ENCODE peak calls at places on chromosomes 12 and 14, in ten cellular contexts. W, N, O, E, Q, Y, P, F, H and J are unnamed samples.

GRCh38 chr12:10186299-10186698 is 7.5 kb downstream of the TMEM52B start:
- DNase-seq in Y (no peak), H (peak), W (no peak), O (peak), N (peak), P (peak), E (peak), Q (peak), F (no peak), J (peak)

GRCh38 chr14:59585891-59586554 is 9.4 kb upstream of the CCDC175 start:
- DNase-seq in N (no peak), Q (no peak), O (no peak), H (no peak), F (no peak), P (no peak), Y (no peak), W (no peak), E (peak), J (no peak)

GRCh38 chr12:99137124-99137845 is 492.2 kb downstream of the APAF1 start:
- DNase-seq in W (no peak), Q (no peak), N (no peak), F (no peak), Y (no peak), E (no peak), H (no peak), O (no peak), P (no peak), J (no peak)

GRCh38 chr12:45966486-45966885 is 23.9 kb downstream of the SCAF11 start:
- DNase-seq in W (no peak), H (no peak), F (no peak), P (no peak), E (no peak), N (no peak), O (no peak), Y (no peak), Q (no peak), J (no peak)

GRCh38 chr14:87916886-87917275 is 76.1 kb downstream of the GALC start:
- DNase-seq in Y (no peak), O (no peak), F (no peak), N (no peak), E (no peak), P (no peak), Q (no peak), W (no peak), H (no peak), J (no peak)

GRCh38 chr14:32224731-32225377 is 21.8 kb upstream of the RNU6-8 start:
- DNase-seq in E (no peak), N (no peak), Y (peak), Q (no peak), H (no peak), P (peak), W (no peak), F (no peak), O (no peak), J (no peak)

GRCh38 chr14:52110441-52111086 is 41.7 kb upstream of the NID2 start:
- DNase-seq in F (no peak), N (no peak), H (no peak), E (no peak), Y (no peak), W (no peak), O (no peak), Q (no peak), P (no peak), J (no peak)

GRCh38 chr14:77043177-77043983 is 14.9 kb upstream of the IRF2BPL start:
- DNase-seq in F (no peak), O (no peak), Y (peak), W (peak), H (peak), Q (no peak), P (peak), N (peak), E (peak), J (no peak)

GRCh38 chr14:97776890-97777564 is 979.8 kb downstream of the VRK1 start:
- DNase-seq in Y (no peak), N (no peak), Q (no peak), E (no peak), O (no peak), F (no peak), W (peak), P (no peak), H (no peak), J (no peak)

GRCh38 chr14:67773844-67774377 is 42.5 kb downstream of the ZFYVE26 start:
- DNase-seq in W (peak), O (no peak), E (no peak), Y (no peak), P (no peak), H (no peak), F (no peak), Q (no peak), N (no peak), J (no peak)

GRCh38 chr14:101072945-101073597 is 169.5 kb upstream of the RTL1 start:
- DNase-seq in Y (peak), Q (peak), F (no peak), P (peak), E (peak), W (peak), O (peak), N (peak), H (peak), J (no peak)

GRCh38 chr12:123543541-123543940 is 10.0 kb upstream of the RILPL1 start:
- DNase-seq in Y (no peak), W (no peak), F (no peak), E (no peak), H (no peak), P (no peak), Q (no peak), N (no peak), O (no peak), J (no peak)

GRCh38 chr12:84701041-84701440 is 211.6 kb downstream of the SLC6A15 start:
- DNase-seq in P (no peak), Y (no peak), F (no peak), N (no peak), O (no peak), Q (no peak), E (no peak), H (no peak), W (no peak), J (no peak)

GRCh38 chr12:188910-189621 is 24.9 kb downstream of the SLC6A12 start:
- DNase-seq in E (peak), P (peak), W (no peak), O (peak), Q (peak), Y (no peak), H (no peak), N (peak), F (no peak), J (peak)

GRCh38 chr14:101889366-101889765 is 75.0 kb upstream of the DYNC1H1 start:
- DNase-seq in P (no peak), N (no peak), E (no peak), Y (no peak), F (no peak), O (no peak), W (no peak), H (no peak), Q (peak), J (no peak)

GRCh38 chr12:84480803-84481202 is 431.8 kb downstream of the SLC6A15 start:
- DNase-seq in O (no peak), E (no peak), Y (no peak), W (no peak), N (no peak), Q (no peak), H (no peak), F (no peak), P (no peak), J (no peak)

GRCh38 chr12:19421503-19422282 is 17.6 kb upstream of the AEBP2 start:
- DNase-seq in F (no peak), Y (no peak), N (no peak), E (no peak), P (no peak), H (peak), O (no peak), W (no peak), Q (no peak), J (no peak)

GRCh38 chr14:58296731-58297130 is 1.6 kb upstream of the ARID4A start:
- DNase-seq in W (no peak), Q (no peak), P (no peak), N (no peak), E (no peak), O (no peak), F (no peak), H (no peak), Y (no peak), J (no peak)

GRCh38 chr12:15648564-15648963 is 140.6 kb downstream of the EPS8 start:
- DNase-seq in N (no peak), H (no peak), F (no peak), P (no peak), E (no peak), O (no peak), W (no peak), Q (no peak), Y (no peak), J (no peak)

GRCh38 chr12:47772094-47772660 is 861 bp upstream of the SLC48A1 start:
- DNase-seq in O (no peak), N (no peak), P (no peak), E (no peak), Q (no peak), Y (no peak), H (no peak), F (no peak), W (no peak), J (peak)

GRCh38 chr12:47771304-47771703 is 1.7 kb upstream of the SLC48A1 start:
- DNase-seq in O (no peak), H (no peak), N (no peak), P (no peak), E (no peak), Y (no peak), Q (no peak), F (no peak), W (no peak), J (no peak)

GRCh38 chr12:47773062-47773857 is at the start of gene SLC48A1:
- DNase-seq in E (no peak), H (peak), W (no peak), N (peak), Q (peak), F (peak), Y (peak), P (peak), O (peak), J (peak)

GRCh38 chr12:47773858-47774580 is 981 bp downstream of the SLC48A1 start:
- DNase-seq in Y (no peak), O (no peak), P (no peak), H (no peak), W (no peak), N (no peak), E (no peak), Q (no peak), F (no peak), J (no peak)

DNA sequence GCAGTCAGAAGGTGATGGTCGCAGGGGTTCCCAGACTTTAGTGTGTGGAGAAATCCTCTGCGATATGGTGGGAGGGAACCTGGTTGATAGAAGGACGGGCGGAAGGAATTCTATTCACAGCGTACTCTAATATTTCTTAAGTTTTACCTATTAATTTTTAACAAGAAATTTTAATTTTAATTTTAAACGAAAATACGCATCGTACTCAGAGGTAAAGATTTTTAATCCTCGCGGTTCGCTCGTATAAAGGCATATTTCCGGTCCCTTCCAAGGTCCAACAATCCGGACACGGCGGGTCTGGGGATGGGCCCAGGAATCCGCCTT is 338 bp upstream of the SLC48A1 start:
- DNase-seq in O (no peak), E (no peak), P (no peak), N (no peak), F (no peak), H (no peak), Q (no peak), Y (no peak), W (no peak), J (no peak)
- H3K27ac ChIP-seq in O (peak), E (no peak), P (peak), N (peak), F (no peak), H (peak), Q (peak), Y (no peak), W (no peak), J (peak)

GRCh38 chr12:64671682-64672081 is 61.4 kb downstream of the RASSF3 start:
- DNase-seq in Y (no peak), N (no peak), P (no peak), E (no peak), W (peak), O (no peak), Q (no peak), F (no peak), H (no peak), J (no peak)
- H3K27ac ChIP-seq in Y (no peak), N (peak), P (no peak), E (no peak), W (peak), O (peak), Q (peak), F (no peak), H (no peak), J (no peak)

GRCh38 chr14:74265312-74265965 is 26.2 kb downstream of the VSX2 start:
- DNase-seq in W (no peak), P (no peak), E (no peak), H (no peak), Y (no peak), Q (no peak), F (no peak), N (no peak), O (no peak), J (no peak)
- H3K27ac ChIP-seq in W (no peak), P (no peak), E (no peak), H (no peak), Y (no peak), Q (no peak), F (no peak), N (no peak), O (no peak), J (no peak)

GRCh38 chr14:105856676-105857222 is 330.4 kb downstream of the TMEM121 start:
- DNase-seq in Y (no peak), H (no peak), P (no peak), E (no peak), Q (peak), O (no peak), F (peak), N (no peak), W (no peak), J (no peak)
- H3K27ac ChIP-seq in Y (no peak), H (no peak), P (no peak), E (no peak), Q (no peak), O (no peak), F (peak), N (no peak), W (no peak), J (no peak)

DNA sequence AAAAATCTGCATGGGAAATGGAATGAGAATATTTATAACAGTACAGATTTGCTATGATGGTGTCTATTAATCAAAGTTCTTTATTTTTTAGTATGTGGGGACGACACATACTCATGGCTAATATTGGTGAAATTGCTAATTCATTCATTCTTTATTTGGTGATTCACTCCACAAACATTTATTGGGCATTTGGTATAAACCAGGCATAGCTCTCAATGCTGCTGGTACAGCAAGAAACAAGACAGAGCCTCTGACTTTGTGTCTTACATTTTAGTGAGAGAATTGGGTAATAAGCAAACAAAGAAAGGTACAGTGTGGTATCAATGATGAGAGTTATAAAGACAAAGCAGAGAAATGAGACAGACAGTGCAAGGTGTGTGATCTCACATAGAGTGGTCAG is 129.5 kb downstream of the RGS6 start:
- DNase-seq in Y (no peak), E (no peak), Q (no peak), N (no peak), H (no peak), P (no peak), O (no peak), F (no peak), W (no peak), J (no peak)
- H3K27ac ChIP-seq in Y (no peak), E (no peak), Q (no peak), N (no peak), H (no peak), P (no peak), O (no peak), F (no peak), W (no peak), J (no peak)

DNA sequence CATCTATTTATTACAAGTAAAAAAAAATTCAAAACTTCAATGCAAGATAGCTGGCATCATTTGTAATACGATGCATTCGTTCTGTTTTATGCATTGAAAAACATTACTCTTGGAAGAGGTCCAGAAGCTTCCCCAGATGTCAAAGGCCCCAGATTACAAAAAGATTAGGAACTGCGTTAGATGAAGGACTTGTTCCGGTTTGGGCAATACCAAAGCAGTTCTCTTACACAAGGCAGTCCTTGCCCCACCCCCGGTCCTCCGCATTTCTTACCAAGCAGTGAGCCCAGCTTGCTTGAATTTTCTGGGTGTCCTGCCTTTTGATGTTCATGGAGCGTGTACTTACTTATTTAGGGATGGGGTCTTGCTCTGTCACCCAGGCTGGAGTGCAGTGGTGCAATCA is 4.8 kb upstream of the HVCN1 start:
- DNase-seq in N (peak), H (no peak), Q (no peak), P (peak), F (no peak), O (no peak), W (no peak), E (peak), Y (no peak), J (no peak)
- H3K27ac ChIP-seq in N (no peak), H (no peak), Q (peak), P (no peak), F (no peak), O (peak), W (no peak), E (peak), Y (no peak), J (no peak)